ENCODE peak calls at places on chromosomes 3 and 15, in four cellular contexts. I is neuronal stem cell, P is IMR-90, Y is H1. S is an unnamed sample.

GRCh38 chr3:29751647-29752263 is 470.9 kb downstream of the RBMS3 start:
- DNase-seq in I (no peak), P (no peak), Y (no peak), S (no peak)

GRCh38 chr15:91165850-91166249 is 65.8 kb downstream of the SV2B start:
- DNase-seq in I (no peak), P (no peak), Y (no peak), S (no peak)

GRCh38 chr15:89018235-89018634 is 70.0 kb upstream of the ABHD2 start:
- DNase-seq in I (no peak), P (no peak), Y (no peak), S (no peak)

GRCh38 chr3:17894434-17895060 is 152.1 kb upstream of the TBC1D5 start:
- DNase-seq in I (peak; percentile 54), P (peak; percentile 45), Y (peak; percentile 47), S (peak; percentile 73)

GRCh38 chr3:127002195-127003174 is 19.6 kb downstream of the PLXNA1 start:
- DNase-seq in I (peak; percentile 79), P (peak; percentile 89), Y (peak; percentile 58), S (peak; percentile 93)

GRCh38 chr15:25886498-25887140 is 23.5 kb upstream of the ATP10A start:
- DNase-seq in I (no peak), P (no peak), Y (no peak), S (no peak)

GRCh38 chr3:111568906-111569305 is 26.2 kb downstream of the ZBED2 start:
- DNase-seq in I (no peak), P (no peak), Y (no peak), S (no peak)

GRCh38 chr15:42858540-42858939 is 62.0 kb downstream of the TTBK2 start:
- DNase-seq in I (no peak), P (no peak), Y (no peak), S (no peak)

GRCh38 chr15:40344631-40345120 is 3.9 kb upstream of the CCDC9B start:
- DNase-seq in I (no peak), P (peak; percentile 69), Y (no peak), S (peak; percentile 77)

GRCh38 chr3:8529738-8530525 is 28.3 kb downstream of the LMCD1 start:
- DNase-seq in I (no peak), P (no peak), Y (no peak), S (no peak)

GRCh38 chr15:40163657-40164416 is 3.0 kb downstream of the BUB1B start:
- DNase-seq in I (no peak), P (no peak), Y (no peak), S (no peak)

GRCh38 chr3:67416703-67417102 is 237.7 kb downstream of the SUCLG2 start:
- DNase-seq in I (no peak), P (no peak), Y (no peak), S (no peak)

GRCh38 chr15:92650256-92650655 is 5.3 kb downstream of the FAM174B start:
- DNase-seq in I (no peak), P (no peak), Y (no peak), S (no peak)

GRCh38 chr15:92645731-92646130 is 9.8 kb downstream of the FAM174B start:
- DNase-seq in I (no peak), P (no peak), Y (no peak), S (no peak)

GRCh38 chr15:92647467-92648163 is 8.0 kb downstream of the FAM174B start:
- DNase-seq in I (no peak), P (no peak), Y (peak; percentile 46), S (peak; percentile 59)

GRCh38 chr15:92646216-92646615 is 9.4 kb downstream of the FAM174B start:
- DNase-seq in I (no peak), P (no peak), Y (no peak), S (no peak)

DNA sequence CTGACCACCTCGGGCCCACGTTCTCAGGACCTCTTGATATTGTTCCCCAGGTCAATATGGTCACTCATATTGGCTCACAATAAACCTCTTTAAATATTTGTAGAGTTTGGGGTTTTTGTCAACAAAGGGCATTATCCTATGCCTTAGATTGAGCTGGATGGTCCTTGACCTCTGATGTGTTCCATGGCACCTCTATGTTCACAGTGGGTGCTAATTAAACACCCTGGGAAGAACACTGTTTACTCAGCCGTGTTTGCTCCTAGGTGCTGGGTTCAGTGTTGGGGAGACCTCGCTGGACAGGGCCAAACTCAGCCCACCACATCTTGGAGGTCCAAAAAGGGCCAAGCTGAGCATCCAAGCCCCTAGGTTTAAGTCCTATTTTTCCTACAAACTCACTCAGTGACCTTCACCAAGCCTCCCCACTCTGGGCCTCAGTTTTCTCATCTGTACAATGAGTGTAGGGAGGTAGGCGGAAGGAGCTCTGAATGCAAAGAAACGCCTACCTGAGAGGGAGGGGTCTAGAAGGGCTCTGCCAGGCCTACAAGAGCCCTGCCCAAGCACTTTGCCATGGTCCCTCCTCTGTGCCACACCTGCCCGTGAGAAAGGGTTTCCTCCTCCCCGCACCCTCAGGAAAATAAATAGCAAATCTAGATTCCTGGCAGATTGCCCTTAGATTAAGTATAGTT is 7.2 kb downstream of the FAM174B start:
- DNase-seq in I (no peak), P (no peak), Y (no peak), S (no peak)
- H2AK5ac ChIP-seq in I (no peak overlapping the region), P (no peak overlapping the region), Y (peak overlapping the region; percentile 99), S (no peak overlapping the region)

GRCh38 chr3:161852744-161853143 is 356.1 kb downstream of the OTOL1 start:
- DNase-seq in I (no peak), P (no peak), Y (no peak), S (no peak)
- H2AK5ac ChIP-seq in I (no peak overlapping the region), P (no peak overlapping the region), Y (no peak overlapping the region), S (no peak overlapping the region)

DNA sequence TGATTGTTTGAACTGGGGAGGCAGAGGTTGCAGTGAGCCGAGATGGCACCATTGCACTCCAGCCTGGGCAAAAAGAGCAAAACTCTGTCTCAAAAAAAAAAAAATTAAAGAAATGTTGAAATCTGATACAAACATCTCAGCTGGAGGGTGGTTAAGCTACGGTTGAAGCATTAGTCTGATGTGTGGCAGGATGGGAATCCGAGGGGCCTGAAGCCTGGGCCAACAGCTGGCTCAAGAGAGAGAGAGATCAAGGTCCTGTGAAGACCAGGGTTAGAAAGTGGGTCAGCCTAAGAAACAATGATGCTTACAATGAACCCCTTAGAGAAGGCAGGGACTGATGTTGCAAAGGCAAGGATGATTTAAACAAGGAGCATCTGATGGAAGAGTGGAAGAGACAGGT is 69.8 kb downstream of the CD200R1L start:
- DNase-seq in I (no peak), P (peak; percentile 44), Y (no peak), S (no peak)
- H2AK5ac ChIP-seq in I (no peak overlapping the region), P (peak overlapping the region; percentile 90), Y (no peak overlapping the region), S (no peak overlapping the region)

GRCh38 chr15:81215531-81215930 is 18.9 kb downstream of the IL16 start:
- DNase-seq in I (no peak), P (no peak), Y (no peak), S (no peak)
- H2AK5ac ChIP-seq in I (no peak overlapping the region), P (no peak overlapping the region), Y (no peak overlapping the region), S (no peak overlapping the region)

GRCh38 chr3:52277972-52278509 is 408 bp downstream of the WDR82 start:
- DNase-seq in I (no peak), P (no peak), Y (no peak), S (no peak)
- H2AK5ac ChIP-seq in I (peak overlapping the region; percentile 81), P (peak overlapping the region; percentile 99), Y (peak overlapping the region; percentile 82), S (no peak overlapping the region)

GRCh38 chr15:79310612-79310984 is 314 bp upstream of the TMED3 start:
- DNase-seq in I (no peak), P (peak; percentile 21), Y (no peak), S (no peak)

GRCh38 chr15:79314186-79314585 is 3.3 kb downstream of the TMED3 start:
- DNase-seq in I (no peak), P (no peak), Y (no peak), S (no peak)

GRCh38 chr15:79310985-79311900 is at the start of gene TMED3:
- DNase-seq in I (peak; percentile 80), P (peak; percentile 88), Y (peak; percentile 47), S (peak; percentile 88)

GRCh38 chr15:79314811-79315210 is 3.9 kb downstream of the TMED3 start:
- DNase-seq in I (no peak), P (no peak), Y (no peak), S (no peak)

DNA sequence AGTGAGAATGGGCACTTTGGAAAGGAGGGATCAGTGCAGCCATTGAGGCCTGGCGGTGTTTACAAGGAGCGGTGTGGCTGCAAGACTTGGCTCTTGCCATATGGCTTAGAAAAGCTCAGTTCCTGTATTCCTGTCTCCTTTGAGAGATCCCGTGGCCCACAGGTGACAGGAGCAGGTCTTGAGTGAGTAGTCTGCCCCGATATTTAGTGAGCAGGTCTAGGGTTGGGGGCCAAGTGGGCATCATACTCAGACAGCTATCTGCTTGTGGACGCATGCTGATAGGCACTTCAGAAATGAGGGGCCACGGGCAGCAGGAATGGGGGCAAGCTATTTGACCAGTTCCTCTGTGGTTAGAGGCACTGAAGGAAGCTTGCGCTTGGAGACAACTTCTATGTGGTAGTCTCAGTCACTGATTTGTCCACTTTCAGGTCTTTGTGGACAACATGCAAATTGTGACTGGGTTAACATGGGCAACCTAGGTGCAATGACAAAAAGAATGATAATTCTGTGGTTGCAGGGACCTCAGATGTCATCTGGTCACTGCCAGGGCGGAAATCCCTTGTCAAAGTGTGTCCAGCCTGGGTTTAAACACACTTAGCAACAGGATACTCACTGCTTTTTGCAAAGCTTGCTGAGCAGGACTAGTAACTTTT is 1.1 kb downstream of the TMED3 start:
- DNase-seq in I (no peak), P (no peak), Y (no peak), S (no peak)
- H2AK5ac ChIP-seq in I (no peak overlapping the region), P (peak overlapping the region; percentile 54), Y (peak overlapping the region; percentile 16), S (no peak overlapping the region)

DNA sequence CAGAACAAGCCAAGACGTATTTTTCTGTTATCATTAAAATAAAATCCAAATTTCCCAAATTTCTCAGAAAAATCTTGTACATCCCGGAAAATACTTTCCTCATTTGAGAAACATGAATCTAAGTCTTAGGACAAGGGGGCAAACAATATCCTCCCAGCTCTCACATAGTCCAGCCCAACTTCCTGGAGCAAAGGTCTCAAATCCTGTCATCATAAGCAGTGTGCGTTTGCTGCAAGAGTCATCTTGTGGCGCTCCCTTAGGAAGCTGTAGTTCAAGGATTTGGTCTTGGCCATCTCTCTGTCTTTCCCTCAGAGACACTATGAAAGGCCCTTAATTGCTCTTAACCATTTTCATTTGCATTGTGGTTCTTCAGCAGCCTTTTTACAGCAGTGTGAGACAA is 57.5 kb upstream of the GSK3B start:
- DNase-seq in I (no peak), P (no peak), Y (no peak), S (no peak)
- H2AK5ac ChIP-seq in I (no peak overlapping the region), P (no peak overlapping the region), Y (no peak overlapping the region), S (no peak overlapping the region)

S was measured in H9.